ENCODE peak calls at places on chromosomes 16 and 17, in eight cellular contexts. V is upper lobe of right lung, W is PC-3, N is fibroblast of villous mesenchyme, L is thoracic aorta, G is left ventricle myocardium inferior, S is astrocyte of the spinal cord, X is activated B cell treated with CpG ODN at 0.5 μM for 24 hours. A is an unnamed sample.

GRCh38 chr17:64728041-64728695 is 66.1 kb upstream of the SMURF2 start:
- DNase-seq in W (no peak), V (no peak), S (no peak), X (no peak), L (no peak), G (no peak), N (peak), A (no peak)

GRCh38 chr17:81702934-81703746 is at the start of gene MRPL12:
- DNase-seq in L (peak), N (peak), G (peak), W (peak), S (peak), X (peak), V (peak), A (peak)

GRCh38 chr17:50281739-50282401 is 7.6 kb downstream of the TMEM92 start:
- DNase-seq in V (no peak), W (no peak), G (no peak), L (no peak), S (no peak), X (no peak), N (no peak), A (no peak)

GRCh38 chr16:88287219-88287618 is 95.5 kb upstream of the ZNF469 start:
- DNase-seq in W (peak), S (no peak), N (no peak), L (no peak), G (no peak), V (no peak), X (no peak), A (no peak)

GRCh38 chr16:67548265-67549126 is 13.8 kb upstream of the CTCF start:
- DNase-seq in W (no peak), N (no peak), L (no peak), X (no peak), V (peak), S (no peak), G (no peak), A (no peak)

GRCh38 chr17:58303981-58304734 is 23.4 kb upstream of the MPO start:
- DNase-seq in N (peak), X (no peak), S (peak), V (peak), L (no peak), G (peak), W (peak), A (peak)

GRCh38 chr17:13978478-13978877 is 90.8 kb upstream of the COX10 start:
- DNase-seq in X (no peak), W (no peak), L (no peak), V (no peak), N (no peak), G (no peak), S (no peak), A (no peak)

GRCh38 chr16:75224683-75225082 is 5.9 kb downstream of the CTRB1 start:
- DNase-seq in G (no peak), W (no peak), V (no peak), S (no peak), L (no peak), X (no peak), N (no peak), A (no peak)

GRCh38 chr16:17476414-17477259 is 5.9 kb upstream of the XYLT1 start:
- DNase-seq in G (no peak), L (no peak), W (peak), N (peak), V (no peak), S (peak), X (no peak), A (no peak)

GRCh38 chr17:18262111-18262510 is 1.6 kb downstream of the MIEF2 start:
- DNase-seq in S (no peak), V (no peak), W (no peak), N (no peak), X (no peak), L (no peak), G (no peak), A (no peak)

GRCh38 chr16:3080024-3080423 is 14.6 kb downstream of the IL32 start:
- DNase-seq in S (no peak), X (no peak), V (no peak), G (no peak), N (no peak), W (no peak), L (no peak), A (no peak)

GRCh38 chr17:75110307-75110937 is 653 bp downstream of the ARMC7 start:
- DNase-seq in S (no peak), G (no peak), N (no peak), X (no peak), W (peak), V (no peak), L (no peak), A (no peak)

GRCh38 chr16:71303938-71304337 is 14.7 kb upstream of the CMTR2 start:
- DNase-seq in L (no peak), W (peak), V (no peak), X (no peak), N (no peak), G (no peak), S (no peak), A (no peak)

GRCh38 chr17:9239260-9239820 is 218.0 kb downstream of the NTN1 start:
- DNase-seq in X (no peak), W (no peak), N (no peak), V (no peak), G (no peak), S (no peak), L (no peak), A (no peak)

GRCh38 chr17:78344666-78345065 is 15.2 kb downstream of the SOCS3 start:
- DNase-seq in X (no peak), N (peak), G (no peak), V (no peak), W (no peak), L (no peak), S (no peak), A (no peak)

DNA sequence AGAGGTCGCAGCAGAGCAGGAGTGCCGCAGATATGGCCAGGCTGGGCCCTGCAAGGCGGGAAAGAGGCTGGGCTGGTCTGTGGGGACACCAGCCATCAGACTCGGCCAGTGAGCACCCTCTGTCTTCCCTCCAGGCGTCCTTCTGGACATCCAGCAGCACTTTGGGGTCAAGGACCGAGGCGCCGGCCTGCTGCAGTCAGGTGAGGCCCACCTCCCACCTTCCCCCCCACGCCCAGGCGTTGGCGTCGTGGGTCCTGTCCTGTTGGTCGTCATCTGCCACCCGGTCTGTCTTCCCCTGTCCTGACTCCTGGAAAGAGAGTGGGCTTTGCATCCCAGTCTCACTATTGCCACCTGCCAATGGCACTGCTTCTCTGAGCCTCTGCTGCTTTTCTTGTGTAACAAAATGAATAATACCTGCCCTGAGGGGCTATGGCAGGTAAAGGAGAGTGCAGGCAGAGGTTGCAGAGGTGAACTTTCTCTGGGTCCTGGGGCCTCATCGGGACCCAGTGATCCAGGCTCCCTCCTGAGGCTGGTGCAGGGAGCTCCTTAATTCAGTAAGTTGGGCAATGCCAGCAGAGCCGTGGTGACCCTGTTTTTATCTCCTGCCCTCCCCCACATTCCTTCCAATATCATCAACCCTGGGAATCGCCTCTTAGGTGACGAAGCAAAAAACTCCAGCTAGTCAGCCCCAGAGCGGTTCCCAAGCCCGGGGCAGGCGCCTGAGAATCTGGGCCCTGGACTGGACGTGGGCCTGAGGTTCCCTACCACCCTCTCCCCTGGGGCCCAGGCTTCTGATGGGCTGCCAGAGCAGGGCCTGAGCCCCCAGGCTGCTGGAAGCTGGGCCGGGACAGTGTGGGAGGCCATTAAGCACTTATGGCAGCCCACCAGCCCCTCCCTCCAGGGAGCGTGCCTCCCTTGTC is 14.7 kb downstream of the SPNS2 start:
- DNase-seq in G (no peak), V (no peak), N (peak), X (no peak), L (no peak), W (peak), S (no peak), A (no peak)
- TF ChIP-seq CTCF in G (no peak), V (no peak), N (no peak), X (no peak), L (no peak), W (no peak), S (no peak), A (no peak)

GRCh38 chr16:77723108-77723514 is 797 bp downstream of the NUDT7 start:
- DNase-seq in X (no peak), V (no peak), W (no peak), L (no peak), S (peak), G (peak), N (peak), A (no peak)

GRCh38 chr16:77721752-77722314 is 481 bp upstream of the NUDT7 start:
- DNase-seq in G (no peak), S (no peak), W (no peak), L (no peak), N (no peak), X (no peak), V (no peak), A (no peak)

GRCh38 chr16:77724174-77724573 is 1.9 kb downstream of the NUDT7 start:
- DNase-seq in L (no peak), W (no peak), V (no peak), X (no peak), N (no peak), S (no peak), G (no peak), A (no peak)

GRCh38 chr16:77722315-77723107 is at the start of gene NUDT7:
- DNase-seq in W (peak), L (peak), G (peak), S (peak), V (peak), N (peak), X (peak), A (peak)
- TF ChIP-seq CTCF in W (no peak), L (no peak), G (peak), S (peak), V (peak), N (peak), X (no peak), A (peak)

GRCh38 chr17:37162800-37163199 is 213.0 kb upstream of the C17orf78 start:
- DNase-seq in L (no peak), G (no peak), S (no peak), N (no peak), V (no peak), X (no peak), W (no peak), A (no peak)
- TF ChIP-seq CTCF in L (no peak), G (no peak), S (no peak), N (no peak), V (no peak), X (no peak), W (no peak), A (no peak)

GRCh38 chr17:7046127-7046724 is 2.3 kb upstream of the SLC16A11 start:
- DNase-seq in L (no peak), V (peak), S (no peak), N (no peak), W (peak), G (no peak), X (peak), A (peak)
- TF ChIP-seq CTCF in L (no peak), V (no peak), S (no peak), N (no peak), W (peak), G (no peak), X (no peak), A (peak)

GRCh38 chr16:86498155-86498651 is 12.1 kb upstream of the FOXF1 start:
- DNase-seq in N (no peak), G (no peak), V (no peak), S (no peak), X (no peak), W (no peak), L (no peak), A (no peak)
- TF ChIP-seq CTCF in N (peak), G (no peak), V (no peak), S (peak), X (no peak), W (no peak), L (no peak), A (peak)

DNA sequence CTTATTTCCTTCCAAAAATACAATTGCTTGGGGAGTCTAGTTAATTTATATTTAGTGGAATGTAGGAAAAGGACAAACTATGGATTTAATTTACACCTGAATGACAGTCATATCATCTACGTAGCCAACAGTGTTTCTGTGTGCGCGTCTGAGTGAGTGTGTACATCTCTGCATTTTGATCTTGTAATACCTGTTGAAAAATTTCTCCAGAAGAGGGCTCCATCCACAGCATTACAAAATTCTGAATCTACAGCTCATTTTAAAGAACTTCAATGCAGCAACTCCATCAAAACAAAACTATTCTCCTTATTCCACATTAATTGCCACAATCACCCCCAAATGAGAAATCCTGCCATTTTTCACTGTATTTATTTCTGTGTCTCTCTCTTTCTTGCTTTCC is 3.9 kb downstream of the CDH13 start:
- DNase-seq in V (no peak), S (peak), N (peak), L (no peak), G (no peak), X (no peak), W (peak), A (no peak)
- TF ChIP-seq CTCF in V (no peak), S (peak), N (peak), L (no peak), G (peak), X (no peak), W (peak), A (no peak)

GRCh38 chr17:1485311-1485747 is 7.2 kb downstream of the MYO1C start:
- DNase-seq in S (no peak), G (peak), W (peak), V (peak), N (peak), L (no peak), X (no peak), A (no peak)

GRCh38 chr17:1488826-1489275 is 3.6 kb downstream of the MYO1C start:
- DNase-seq in N (no peak), S (no peak), W (no peak), V (no peak), X (no peak), L (no peak), G (no peak), A (no peak)

GRCh38 chr17:1485748-1486376 is 6.6 kb downstream of the MYO1C start:
- DNase-seq in N (peak), V (peak), X (peak), W (peak), S (peak), G (peak), L (no peak), A (no peak)

GRCh38 chr17:1487939-1488825 is 4.3 kb downstream of the MYO1C start:
- DNase-seq in X (peak), V (peak), G (peak), W (peak), N (peak), L (no peak), S (peak), A (peak)

DNA sequence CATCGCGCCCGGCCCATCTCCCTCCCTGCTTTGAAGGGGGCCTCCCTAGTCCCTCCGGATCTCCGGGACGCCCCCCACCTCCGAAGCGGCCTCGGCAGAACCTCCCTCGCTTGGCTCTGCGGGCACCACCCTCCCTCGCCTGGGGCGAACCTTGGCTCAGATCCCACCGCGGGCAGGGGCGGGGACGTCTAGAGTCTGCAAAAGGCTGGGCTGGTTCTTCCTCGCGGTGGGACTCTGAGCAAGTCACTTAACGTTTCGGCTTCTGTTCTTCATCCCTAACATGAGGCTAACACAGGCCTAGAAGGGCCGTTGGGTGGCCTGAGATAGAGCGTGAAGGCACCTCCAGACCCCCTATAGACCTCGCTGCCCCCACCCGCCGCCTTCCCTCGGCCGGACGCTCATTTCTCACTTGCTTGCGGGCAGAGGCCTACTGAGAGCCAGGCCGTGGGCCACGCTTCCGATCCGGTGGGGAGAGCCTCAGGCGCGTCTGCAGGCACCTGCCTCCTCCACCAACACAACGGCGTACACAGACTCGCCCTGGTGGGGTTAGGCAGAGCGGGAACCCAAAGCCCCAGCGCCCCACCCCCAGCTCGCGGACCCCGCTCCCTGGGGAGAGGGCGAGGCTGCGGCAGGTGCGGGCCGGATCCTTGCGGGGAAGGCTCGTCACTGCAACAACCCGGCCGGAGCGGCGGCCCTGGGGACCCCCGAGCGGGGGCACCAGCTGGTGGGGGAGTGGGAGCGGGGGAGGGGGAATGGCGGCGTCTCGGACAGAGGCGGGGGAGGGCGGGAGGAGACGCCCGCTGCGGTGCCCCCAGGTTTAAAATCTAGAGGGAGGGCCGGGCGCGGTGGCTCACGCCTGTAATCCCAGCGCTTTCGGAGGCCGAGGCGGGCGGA is 5.4 kb downstream of the MYO1C start:
- DNase-seq in L (peak), S (peak), X (peak), W (no peak), G (peak), N (peak), V (peak), A (no peak)
- TF ChIP-seq CTCF in L (no peak), S (no peak), X (no peak), W (no peak), G (no peak), N (peak), V (no peak), A (no peak)

GRCh38 chr17:45782889-45783592 is 1.1 kb upstream of the CRHR1 start:
- DNase-seq in L (no peak), G (no peak), S (no peak), X (no peak), W (no peak), N (no peak), V (no peak), A (peak)
- TF ChIP-seq CTCF in L (peak), G (peak), S (peak), X (no peak), W (peak), N (peak), V (peak), A (peak)

DNA sequence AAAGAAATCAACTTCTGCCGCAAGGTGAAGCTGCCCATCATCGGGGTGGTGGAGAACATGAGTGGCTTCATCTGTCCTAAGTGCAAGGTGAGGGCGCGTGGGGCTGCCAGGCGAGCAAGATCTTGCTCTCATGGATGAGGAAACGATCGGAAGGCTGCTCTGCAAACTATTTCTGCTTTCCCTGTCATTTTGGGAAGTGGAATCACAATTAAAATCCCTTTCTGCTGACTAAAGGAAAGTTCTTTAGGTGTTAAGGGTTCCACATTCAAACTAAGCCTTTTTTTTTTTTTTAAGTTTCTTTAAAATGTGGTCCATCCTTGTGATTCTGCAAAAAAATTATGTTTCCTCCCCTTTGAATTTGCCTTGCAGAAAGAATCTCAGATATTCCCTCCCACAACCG is 17.7 kb downstream of the NUBP1 start:
- DNase-seq in L (no peak), N (no peak), W (no peak), S (no peak), X (no peak), V (no peak), G (no peak), A (no peak)
- TF ChIP-seq CTCF in L (no peak), N (no peak), W (no peak), S (no peak), X (no peak), V (no peak), G (no peak), A (no peak)

DNA sequence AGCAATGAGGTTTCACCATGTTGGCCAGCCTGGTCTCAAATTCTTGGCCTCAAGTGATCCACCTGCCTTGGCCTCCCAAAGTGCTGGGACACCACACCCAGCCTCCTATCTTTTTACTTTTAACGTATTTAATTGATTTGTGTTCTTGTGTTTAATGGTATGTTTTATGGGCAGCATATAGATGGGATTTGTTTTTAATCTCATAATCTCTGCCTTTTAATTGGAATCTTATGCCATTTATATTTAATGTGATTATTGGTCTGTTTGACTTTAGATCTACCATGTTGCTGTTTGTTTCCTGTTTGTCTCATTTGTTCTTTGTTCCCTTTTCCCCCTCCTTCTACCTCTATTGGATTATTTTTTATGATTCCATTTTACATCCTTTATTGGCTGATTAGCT is 12.2 kb downstream of the SLC26A11 start:
- DNase-seq in X (no peak), V (no peak), W (no peak), L (no peak), S (no peak), N (no peak), G (no peak), A (no peak)
- TF ChIP-seq CTCF in X (no peak), V (no peak), W (no peak), L (no peak), S (no peak), N (no peak), G (no peak), A (no peak)

A was measured in type B pancreatic cell.